ENCODE peak calls at places on chromosome 5, in four cellular contexts. I is H9, G is stomach, W is BJ. E is an unnamed sample.

GRCh38 chr5:3600106-3600997 is 4.7 kb downstream of the IRX1 start:
- DNase-seq in I (peak; percentile 81), G (no peak), W (no peak), E (no peak)

GRCh38 chr5:149170292-149170691 is 29.0 kb downstream of the ABLIM3 start:
- DNase-seq in I (peak; percentile 45), G (no peak), W (no peak), E (no peak)

GRCh38 chr5:60722416-60722815 is 22.4 kb upstream of the DEPDC1B start:
- DNase-seq in I (no peak), G (no peak), W (no peak), E (no peak)

GRCh38 chr5:5939724-5940370 is 438.5 kb downstream of the MED10 start:
- DNase-seq in I (no peak), G (no peak), W (no peak), E (no peak)

GRCh38 chr5:143063175-143063970 is 293.2 kb downstream of the ARHGAP26 start:
- DNase-seq in I (no peak), G (no peak), W (no peak), E (no peak)

GRCh38 chr5:102901821-102902448 is 146.8 kb downstream of the PAM start:
- DNase-seq in I (no peak), G (no peak), W (no peak), E (no peak)

GRCh38 chr5:178221857-178222256 is 10.7 kb downstream of the PHYKPL start:
- DNase-seq in I (no peak), G (no peak), W (no peak), E (no peak)

GRCh38 chr5:132056610-132057497 is 3.6 kb upstream of the IL3 start:
- DNase-seq in I (peak; percentile 11), G (peak; percentile 20), W (no peak), E (no peak)

GRCh38 chr5:119270955-119271757 is 84.7 kb upstream of the TNFAIP8 start:
- DNase-seq in I (no peak), G (peak; percentile 57), W (no peak), E (no peak)

GRCh38 chr5:123810253-123810652 is 298.3 kb downstream of the CSNK1G3 start:
- DNase-seq in I (no peak), G (no peak), W (no peak), E (no peak)

GRCh38 chr5:122585111-122585415 is 189.8 kb upstream of the SNX2 start:
- DNase-seq in I (no peak), G (no peak), W (no peak), E (no peak)

GRCh38 chr5:7396169-7397004 is 449 bp downstream of the ADCY2 start:
- DNase-seq in I (no peak), G (no peak), W (no peak), E (no peak)

DNA sequence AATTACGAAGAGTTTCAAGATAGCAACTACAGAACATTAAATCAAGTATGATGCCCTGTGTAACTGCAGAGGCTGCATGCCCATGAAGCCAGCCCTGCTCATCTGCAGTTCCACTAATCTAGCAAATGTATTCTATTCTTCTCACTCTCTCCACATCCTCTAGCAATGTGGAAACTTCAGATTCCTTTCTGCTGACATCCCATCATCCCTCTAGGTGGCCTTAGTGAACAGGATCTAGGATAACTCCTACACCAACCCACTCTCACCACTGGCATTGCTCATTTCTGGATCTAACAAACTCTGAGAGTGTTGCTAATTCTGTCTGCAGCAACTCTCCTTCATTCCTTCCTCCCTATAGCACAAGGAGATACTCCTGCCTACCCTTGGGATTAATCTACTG is 80.8 kb downstream of the FAM81B start:
- DNase-seq in I (no peak), G (no peak), W (peak; percentile 5), E (no peak)
- TF ChIP-seq CTCF in I (peak; percentile 11), G (no peak), W (no peak), E (no peak)

GRCh38 chr5:170818222-170818621 is 34.7 kb downstream of the GABRP start:
- DNase-seq in I (no peak), G (no peak), W (peak; percentile 27), E (no peak)
- TF ChIP-seq CTCF in I (no peak), G (no peak), W (no peak), E (no peak)

GRCh38 chr5:139368613-139369012 is 14.5 kb downstream of the SLC23A1 start:
- DNase-seq in I (no peak), G (no peak), W (no peak), E (no peak)
- TF ChIP-seq CTCF in I (peak; percentile 27), G (no peak), W (no peak), E (no peak)

DNA sequence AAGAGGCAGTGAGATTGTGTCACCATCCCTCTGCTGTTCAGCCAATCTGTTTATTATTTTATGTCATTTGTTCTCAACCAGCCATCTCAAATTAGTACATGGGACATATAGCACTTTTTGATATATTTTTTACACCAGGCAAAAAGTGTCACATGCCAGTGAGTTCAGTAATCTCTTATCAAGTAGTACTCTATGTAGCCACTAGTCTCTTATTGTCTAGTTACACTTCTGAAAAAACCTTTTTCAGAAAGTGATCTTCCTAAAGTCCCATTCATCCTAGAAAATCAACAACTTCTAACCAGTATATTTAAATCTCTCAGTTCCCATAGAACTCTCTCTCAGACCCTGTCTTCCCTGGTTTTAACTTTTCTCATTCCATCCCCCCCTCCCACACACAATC is 321.6 kb downstream of the FBXL17 start:
- DNase-seq in I (no peak), G (no peak), W (no peak), E (no peak)
- TF ChIP-seq CTCF in I (peak; percentile 24), G (no peak), W (no peak), E (no peak)